ENCODE peak calls at places on chromosome X, in nine cellular contexts. B is activated CD4-positive, alpha-beta T cell treated with anti-CD3 and anti-CD28 coated beads, Interleukin-2, amount 10 ng/mL, durations not matched to agents 7 days and 5 days; R is effector memory CD8-positive, alpha-beta T cell; J is brain microvascular endothelial cell; O is NCI-H1092; E is CD8-positive, alpha-beta memory T cell; F is spleen; S is right lobe of liver; G is uterus. I is an unnamed sample.

GRCh38 chrX:110003167-110004156 is 548 bp downstream of the TMEM164 start:
- DNase-seq in S (peak; percentile 58), F (peak; percentile 85), B (peak; percentile 6), R (no peak), O (no peak), E (no peak), G (peak; percentile 18), J (no peak), I (peak; percentile 45)

GRCh38 chrX:72041901-72042859 is 89.5 kb downstream of the RTL5 start:
- DNase-seq in J (no peak), G (peak; percentile 37), R (no peak), B (no peak), S (no peak), F (no peak), E (no peak), O (no peak), I (no peak)

GRCh38 chrX:153769865-153770605 is 6.0 kb downstream of the PLXNB3 start:
- DNase-seq in J (no peak), F (peak; percentile 72), G (no peak), E (no peak), O (no peak), S (no peak), R (no peak), B (no peak), I (no peak)

GRCh38 chrX:47361538-47362511 is 8.6 kb upstream of the ZNF157 start:
- DNase-seq in J (peak; percentile 96), F (peak; percentile 88), G (peak; percentile 77), R (peak; percentile 43), E (peak; percentile 32), S (peak; percentile 60), O (peak; percentile 96), B (no peak), I (peak; percentile 53)

GRCh38 chrX:46220822-46221221 is 324.4 kb downstream of the ZNF674 start:
- DNase-seq in E (no peak), B (no peak), J (no peak), S (no peak), G (no peak), R (no peak), O (no peak), F (no peak), I (no peak)

GRCh38 chrX:11462648-11463047 is 169.4 kb downstream of the AMELX start:
- DNase-seq in E (no peak), G (no peak), S (no peak), O (no peak), R (no peak), F (no peak), B (no peak), J (no peak), I (no peak)

GRCh38 chrX:72662020-72662747 is 51.9 kb downstream of the PHKA1 start:
- DNase-seq in S (no peak), E (no peak), R (no peak), B (no peak), O (no peak), J (no peak), F (peak; percentile 53), G (no peak), I (no peak)

GRCh38 chrX:13051529-13052172 is 7.2 kb upstream of the FAM9C start:
- DNase-seq in G (no peak), B (peak; percentile 54), F (no peak), E (no peak), O (no peak), S (no peak), R (peak; percentile 2), J (no peak), I (no peak)

GRCh38 chrX:153649178-153649914 is 2.3 kb downstream of the DUSP9 start:
- DNase-seq in F (peak; percentile 77), S (peak; percentile 54), E (no peak), J (no peak), O (peak; percentile 50), R (no peak), B (peak; percentile 37), G (peak; percentile 10), I (peak; percentile 48)

GRCh38 chrX:14489437-14489836 is 39.9 kb upstream of the GLRA2 start:
- DNase-seq in O (no peak), B (no peak), R (no peak), G (no peak), E (no peak), J (no peak), S (no peak), F (no peak), I (no peak)

GRCh38 chrX:18206657-18207056 is 14.0 kb downstream of the BEND2 start:
- DNase-seq in F (no peak), E (no peak), J (no peak), B (no peak), S (no peak), G (no peak), O (no peak), R (no peak), I (no peak)

GRCh38 chrX:9627827-9628406 is 137.7 kb downstream of the GPR143 start:
- DNase-seq in E (no peak), O (no peak), J (no peak), G (no peak), R (no peak), S (no peak), B (no peak), F (no peak), I (no peak)

GRCh38 chrX:85109235-85109634 is 105.6 kb downstream of the APOOL start:
- DNase-seq in E (no peak), B (no peak), R (no peak), S (no peak), F (no peak), O (no peak), G (no peak), J (no peak), I (no peak)

GRCh38 chrX:120664081-120664480 is 34.2 kb upstream of the C1GALT1C1 start:
- DNase-seq in B (no peak), E (no peak), J (no peak), S (no peak), G (no peak), O (no peak), F (no peak), R (no peak), I (no peak)

GRCh38 chrX:16640823-16641222 is 9.1 kb upstream of the S100G start:
- DNase-seq in E (no peak), R (no peak), O (no peak), B (no peak), J (no peak), G (no peak), F (no peak), S (no peak), I (no peak)

GRCh38 chrX:24002792-24003191 is 24.2 kb downstream of the KLHL15 start:
- DNase-seq in G (no peak), O (no peak), R (no peak), S (no peak), E (no peak), B (no peak), J (no peak), F (no peak), I (no peak)

GRCh38 chrX:15413101-15413500 is 28.9 kb upstream of the VEGFD start:
- DNase-seq in F (no peak), E (no peak), O (no peak), G (no peak), J (no peak), B (no peak), S (peak; percentile 55), R (no peak), I (peak; percentile 45)

GRCh38 chrX:154658187-154658586 is 4.8 kb upstream of the CTAG2 start:
- DNase-seq in R (no peak), F (no peak), O (no peak), E (no peak), S (no peak), B (no peak), G (no peak), J (no peak), I (no peak)

GRCh38 chrX:15973941-15974340 is 119.3 kb upstream of the AP1S2 start:
- DNase-seq in O (no peak), F (no peak), S (no peak), J (no peak), E (no peak), B (no peak), R (no peak), G (no peak), I (no peak)

GRCh38 chrX:56233682-56234081 is 1.5 kb downstream of the KLF8 start:
- DNase-seq in F (no peak), S (no peak), G (peak; percentile 66), B (peak; percentile 25), O (no peak), E (no peak), J (no peak), R (no peak), I (no peak)

GRCh38 chrX:136623400-136623799 is 24.6 kb upstream of the CD40LG start:
- DNase-seq in B (no peak), J (no peak), F (no peak), E (no peak), S (no peak), G (no peak), O (no peak), R (no peak), I (no peak)

GRCh38 chrX:46208225-46208854 is 336.9 kb downstream of the ZNF674 start:
- DNase-seq in F (no peak), S (no peak), B (no peak), R (no peak), E (no peak), G (no peak), O (no peak), J (peak; percentile 14), I (no peak)

GRCh38 chrX:109783712-109784109 is 50.7 kb upstream of the ACSL4 start:
- DNase-seq in F (no peak), B (no peak), R (no peak), S (no peak), E (no peak), G (no peak), O (no peak), J (no peak), I (no peak)

GRCh38 chrX:44344194-44344593 is 722 bp upstream of the EFHC2 start:
- DNase-seq in S (no peak), B (peak; percentile 71), J (no peak), O (no peak), E (peak; percentile 59), G (peak; percentile 18), F (peak; percentile 87), R (peak; percentile 57), I (peak; percentile 39)

GRCh38 chrX:77440310-77440709 is 6.9 kb upstream of the FGF16 start:
- DNase-seq in S (no peak), E (no peak), G (no peak), R (no peak), J (no peak), O (no peak), F (no peak), B (no peak), I (no peak)

GRCh38 chrX:71143508-71143907 is 1.1 kb upstream of the NLGN3 start:
- DNase-seq in J (no peak), S (no peak), E (no peak), F (no peak), B (no peak), R (no peak), G (peak; percentile 54), O (no peak), I (no peak)

GRCh38 chrX:110046971-110047370 is 44.1 kb downstream of the TMEM164 start:
- DNase-seq in O (no peak), B (no peak), R (no peak), G (no peak), E (no peak), J (no peak), S (no peak), F (no peak), I (no peak)

GRCh38 chrX:63354484-63354883 is 3.4 kb upstream of the SPIN4 start:
- DNase-seq in F (no peak), J (no peak), R (no peak), B (no peak), O (no peak), E (no peak), G (no peak), S (no peak), I (no peak)

GRCh38 chrX:1361275-1361674 is 24.7 kb downstream of the IL3RA start:
- DNase-seq in F (no peak), E (no peak), S (peak; percentile 44), B (no peak), J (no peak), O (no peak), R (no peak), G (no peak), I (no peak)

GRCh38 chrX:47581731-47582647 is at the start of gene TIMP1:
- DNase-seq in O (no peak), E (peak; percentile 70), B (peak; percentile 82), J (peak; percentile 94), R (peak; percentile 70), G (peak; percentile 89), F (peak; percentile 94), S (peak; percentile 84), I (peak; percentile 63)

GRCh38 chrX:574355-574754 is 56.2 kb upstream of the SHOX start:
- DNase-seq in F (no peak), B (peak; percentile 45), O (no peak), S (no peak), J (no peak), E (no peak), R (no peak), G (no peak), I (no peak)

I was measured in left lobe of liver.